ENCODE peak calls at places on chromosome 15, in seven cellular contexts. Z, L, M, E, J, F and K are unnamed samples.

GRCh38 chr15:83061680-83062079 is 5.4 kb downstream of the BTBD1 start:
- DNase-seq in M (no peak), Z (no peak), J (no peak), L (peak), F (no peak), E (no peak), K (no peak)

GRCh38 chr15:57112178-57112577 is 193.7 kb downstream of the TCF12 start:
- DNase-seq in Z (no peak), E (no peak), M (no peak), L (no peak), F (no peak), J (no peak), K (no peak)

GRCh38 chr15:96273317-96274086 is 57.0 kb upstream of the NR2F2 start:
- DNase-seq in E (no peak), Z (peak), J (no peak), F (no peak), M (no peak), L (no peak), K (no peak)

GRCh38 chr15:70604671-70605070 is 158.7 kb downstream of the UACA start:
- DNase-seq in J (no peak), M (no peak), E (no peak), F (no peak), L (no peak), Z (no peak), K (no peak)

GRCh38 chr15:90598053-90598577 is 68.4 kb downstream of the CRTC3 start:
- DNase-seq in Z (no peak), L (no peak), M (peak), J (no peak), F (peak), E (no peak), K (no peak)

GRCh38 chr15:73782339-73782979 is 29.3 kb upstream of the INSYN1 start:
- DNase-seq in F (no peak), J (no peak), L (no peak), Z (no peak), E (no peak), M (no peak), K (no peak)

GRCh38 chr15:61116830-61117229 is 112.3 kb downstream of the RORA start:
- DNase-seq in J (no peak), L (no peak), E (no peak), Z (no peak), M (no peak), F (no peak), K (no peak)

GRCh38 chr15:59329091-59329490 is 43.6 kb downstream of the MYO1E start:
- DNase-seq in E (no peak), L (no peak), F (no peak), M (no peak), Z (no peak), J (no peak), K (no peak)

GRCh38 chr15:49675051-49675450 is 54.2 kb downstream of the DTWD1 start:
- DNase-seq in M (no peak), F (no peak), J (no peak), E (no peak), Z (no peak), L (no peak), K (no peak)

GRCh38 chr15:63093486-63094205 is 28.0 kb upstream of the LACTB start:
- DNase-seq in E (peak), J (peak), Z (peak), F (peak), M (peak), L (peak), K (peak)

GRCh38 chr15:96160269-96160668 is 170.2 kb upstream of the NR2F2 start:
- DNase-seq in F (no peak), L (no peak), E (no peak), J (no peak), Z (no peak), M (no peak), K (no peak)

GRCh38 chr15:92079047-92079446 is 225.5 kb downstream of the SLCO3A1 start:
- DNase-seq in M (no peak), F (no peak), Z (peak), E (no peak), J (no peak), L (no peak), K (no peak)

GRCh38 chr15:87575896-87576295 is 680.6 kb downstream of the NTRK3 start:
- DNase-seq in L (peak), Z (no peak), J (no peak), F (no peak), E (no peak), M (no peak), K (no peak)